ENCODE peak calls at places on chromosomes 7 and 10, in eight cellular contexts. One of them, this sample, is unnamed.

GRCh38 chr10:2744547-2745212 is 322.7 kb upstream of the PFKP start:
- DNase-seq in T-helper 1 cell: no peak
- DNase-seq in activated gamma-delta T cell treated with anti-CD3 and anti-CD28 coated beads, Interleukin-2, amount 50 U/mL, for 16 hours: no peak
- DNase-seq in fibroblast of mammary gland: no peak
- DNase-seq in left ventricle myocardium inferior: no peak
- DNase-seq in EH: no peak
- DNase-seq in kidney tubule cell: no peak
- DNase-seq in stimulated activated CD4-positive, alpha-beta T cell treated with anti-CD3 and anti-CD28 coated beads, Interleukin-4, amount 100 ng/mL, for 24 hours: no peak
- DNase-seq in this sample: no peak

GRCh38 chr7:51045319-51046102 is 262.8 kb upstream of the GRB10 start:
- DNase-seq in fibroblast of mammary gland: peak; percentile 82
- DNase-seq in T-helper 1 cell: no peak
- DNase-seq in kidney tubule cell: peak; percentile 98
- DNase-seq in EH: peak; percentile 90
- DNase-seq in stimulated activated CD4-positive, alpha-beta T cell treated with anti-CD3 and anti-CD28 coated beads, Interleukin-4, amount 100 ng/mL, for 24 hours: no peak
- DNase-seq in left ventricle myocardium inferior: no peak
- DNase-seq in activated gamma-delta T cell treated with anti-CD3 and anti-CD28 coated beads, Interleukin-2, amount 50 U/mL, for 16 hours: no peak
- DNase-seq in this sample: peak; percentile 89

GRCh38 chr7:140348161-140348849 is 50.0 kb downstream of the SLC37A3 start:
- DNase-seq in fibroblast of mammary gland: peak; percentile 79
- DNase-seq in kidney tubule cell: no peak
- DNase-seq in left ventricle myocardium inferior: no peak
- DNase-seq in EH: peak; percentile 78
- DNase-seq in T-helper 1 cell: no peak
- DNase-seq in activated gamma-delta T cell treated with anti-CD3 and anti-CD28 coated beads, Interleukin-2, amount 50 U/mL, for 16 hours: no peak
- DNase-seq in stimulated activated CD4-positive, alpha-beta T cell treated with anti-CD3 and anti-CD28 coated beads, Interleukin-4, amount 100 ng/mL, for 24 hours: no peak
- DNase-seq in this sample: peak; percentile 5

GRCh38 chr7:52482076-52482475 is 553.4 kb upstream of the POM121L12 start:
- DNase-seq in fibroblast of mammary gland: no peak
- DNase-seq in EH: no peak
- DNase-seq in T-helper 1 cell: no peak
- DNase-seq in stimulated activated CD4-positive, alpha-beta T cell treated with anti-CD3 and anti-CD28 coated beads, Interleukin-4, amount 100 ng/mL, for 24 hours: no peak
- DNase-seq in activated gamma-delta T cell treated with anti-CD3 and anti-CD28 coated beads, Interleukin-2, amount 50 U/mL, for 16 hours: no peak
- DNase-seq in left ventricle myocardium inferior: no peak
- DNase-seq in kidney tubule cell: no peak
- DNase-seq in this sample: no peak

GRCh38 chr7:84076219-84076618 is 118.4 kb downstream of the SEMA3A start:
- DNase-seq in activated gamma-delta T cell treated with anti-CD3 and anti-CD28 coated beads, Interleukin-2, amount 50 U/mL, for 16 hours: no peak
- DNase-seq in EH: no peak
- DNase-seq in left ventricle myocardium inferior: no peak
- DNase-seq in fibroblast of mammary gland: no peak
- DNase-seq in kidney tubule cell: no peak
- DNase-seq in T-helper 1 cell: no peak
- DNase-seq in stimulated activated CD4-positive, alpha-beta T cell treated with anti-CD3 and anti-CD28 coated beads, Interleukin-4, amount 100 ng/mL, for 24 hours: no peak
- DNase-seq in this sample: no peak

GRCh38 chr10:1739751-1740150 is 2.4 kb upstream of the ADARB2 start:
- DNase-seq in EH: no peak
- DNase-seq in stimulated activated CD4-positive, alpha-beta T cell treated with anti-CD3 and anti-CD28 coated beads, Interleukin-4, amount 100 ng/mL, for 24 hours: no peak
- DNase-seq in left ventricle myocardium inferior: no peak
- DNase-seq in fibroblast of mammary gland: no peak
- DNase-seq in activated gamma-delta T cell treated with anti-CD3 and anti-CD28 coated beads, Interleukin-2, amount 50 U/mL, for 16 hours: no peak
- DNase-seq in T-helper 1 cell: no peak
- DNase-seq in kidney tubule cell: no peak
- DNase-seq in this sample: no peak

GRCh38 chr10:107159871-107160270 is 4.6 kb downstream of the SORCS1 start:
- DNase-seq in left ventricle myocardium inferior: no peak
- DNase-seq in EH: no peak
- DNase-seq in fibroblast of mammary gland: no peak
- DNase-seq in T-helper 1 cell: no peak
- DNase-seq in stimulated activated CD4-positive, alpha-beta T cell treated with anti-CD3 and anti-CD28 coated beads, Interleukin-4, amount 100 ng/mL, for 24 hours: no peak
- DNase-seq in kidney tubule cell: no peak
- DNase-seq in activated gamma-delta T cell treated with anti-CD3 and anti-CD28 coated beads, Interleukin-2, amount 50 U/mL, for 16 hours: no peak
- DNase-seq in this sample: no peak

GRCh38 chr10:23343591-23344225 is 889 bp downstream of the C10orf67 start:
- DNase-seq in fibroblast of mammary gland: peak; percentile 40
- DNase-seq in EH: peak; percentile 57
- DNase-seq in activated gamma-delta T cell treated with anti-CD3 and anti-CD28 coated beads, Interleukin-2, amount 50 U/mL, for 16 hours: no peak
- DNase-seq in kidney tubule cell: peak; percentile 80
- DNase-seq in T-helper 1 cell: peak; percentile 38
- DNase-seq in left ventricle myocardium inferior: peak; percentile 70
- DNase-seq in stimulated activated CD4-positive, alpha-beta T cell treated with anti-CD3 and anti-CD28 coated beads, Interleukin-4, amount 100 ng/mL, for 24 hours: peak; percentile 62
- DNase-seq in this sample: peak; percentile 64

GRCh38 chr10:90288403-90288933 is 569.4 kb downstream of the HTR7 start:
- DNase-seq in kidney tubule cell: peak; percentile 39
- DNase-seq in activated gamma-delta T cell treated with anti-CD3 and anti-CD28 coated beads, Interleukin-2, amount 50 U/mL, for 16 hours: no peak
- DNase-seq in EH: peak; percentile 61
- DNase-seq in left ventricle myocardium inferior: no peak
- DNase-seq in stimulated activated CD4-positive, alpha-beta T cell treated with anti-CD3 and anti-CD28 coated beads, Interleukin-4, amount 100 ng/mL, for 24 hours: no peak
- DNase-seq in fibroblast of mammary gland: peak; percentile 57
- DNase-seq in T-helper 1 cell: no peak
- DNase-seq in this sample: peak; percentile 80

GRCh38 chr7:140475747-140476333 is 3.5 kb downstream of the MKRN1 start:
- DNase-seq in stimulated activated CD4-positive, alpha-beta T cell treated with anti-CD3 and anti-CD28 coated beads, Interleukin-4, amount 100 ng/mL, for 24 hours: peak; percentile 57
- DNase-seq in EH: peak; percentile 53
- DNase-seq in T-helper 1 cell: peak; percentile 53
- DNase-seq in fibroblast of mammary gland: peak; percentile 38
- DNase-seq in activated gamma-delta T cell treated with anti-CD3 and anti-CD28 coated beads, Interleukin-2, amount 50 U/mL, for 16 hours: peak; percentile 30
- DNase-seq in left ventricle myocardium inferior: no peak
- DNase-seq in kidney tubule cell: peak; percentile 60
- DNase-seq in this sample: peak; percentile 65

GRCh38 chr10:130221456-130222375 is 85.5 kb downstream of the GLRX3 start:
- DNase-seq in fibroblast of mammary gland: no peak
- DNase-seq in kidney tubule cell: no peak
- DNase-seq in EH: no peak
- DNase-seq in activated gamma-delta T cell treated with anti-CD3 and anti-CD28 coated beads, Interleukin-2, amount 50 U/mL, for 16 hours: no peak
- DNase-seq in stimulated activated CD4-positive, alpha-beta T cell treated with anti-CD3 and anti-CD28 coated beads, Interleukin-4, amount 100 ng/mL, for 24 hours: no peak
- DNase-seq in left ventricle myocardium inferior: no peak
- DNase-seq in T-helper 1 cell: no peak
- DNase-seq in this sample: no peak

GRCh38 chr7:150594817-150595216 is 27.6 kb downstream of the GIMAP4 start:
- DNase-seq in left ventricle myocardium inferior: no peak
- DNase-seq in activated gamma-delta T cell treated with anti-CD3 and anti-CD28 coated beads, Interleukin-2, amount 50 U/mL, for 16 hours: no peak
- DNase-seq in T-helper 1 cell: no peak
- DNase-seq in fibroblast of mammary gland: no peak
- DNase-seq in kidney tubule cell: no peak
- DNase-seq in EH: no peak
- DNase-seq in stimulated activated CD4-positive, alpha-beta T cell treated with anti-CD3 and anti-CD28 coated beads, Interleukin-4, amount 100 ng/mL, for 24 hours: no peak
- DNase-seq in this sample: no peak

GRCh38 chr10:126459878-126460481 is 71.7 kb upstream of the ADAM12 start:
- DNase-seq in fibroblast of mammary gland: peak; percentile 100
- DNase-seq in T-helper 1 cell: no peak
- DNase-seq in kidney tubule cell: peak; percentile 99
- DNase-seq in activated gamma-delta T cell treated with anti-CD3 and anti-CD28 coated beads, Interleukin-2, amount 50 U/mL, for 16 hours: no peak
- DNase-seq in stimulated activated CD4-positive, alpha-beta T cell treated with anti-CD3 and anti-CD28 coated beads, Interleukin-4, amount 100 ng/mL, for 24 hours: no peak
- DNase-seq in left ventricle myocardium inferior: no peak
- DNase-seq in EH: peak; percentile 94
- DNase-seq in this sample: peak; percentile 97

GRCh38 chr10:126247454-126247975 is 140.8 kb downstream of the ADAM12 start:
- DNase-seq in EH: peak; percentile 100
- DNase-seq in stimulated activated CD4-positive, alpha-beta T cell treated with anti-CD3 and anti-CD28 coated beads, Interleukin-4, amount 100 ng/mL, for 24 hours: no peak
- DNase-seq in kidney tubule cell: peak; percentile 97
- DNase-seq in left ventricle myocardium inferior: peak; percentile 63
- DNase-seq in activated gamma-delta T cell treated with anti-CD3 and anti-CD28 coated beads, Interleukin-2, amount 50 U/mL, for 16 hours: no peak
- DNase-seq in T-helper 1 cell: no peak
- DNase-seq in fibroblast of mammary gland: peak; percentile 100
- DNase-seq in this sample: peak; percentile 99

GRCh38 chr10:79446451-79447020 is 1.1 kb upstream of the ZCCHC24 start:
- DNase-seq in left ventricle myocardium inferior: peak; percentile 78
- DNase-seq in kidney tubule cell: peak; percentile 54
- DNase-seq in activated gamma-delta T cell treated with anti-CD3 and anti-CD28 coated beads, Interleukin-2, amount 50 U/mL, for 16 hours: no peak
- DNase-seq in stimulated activated CD4-positive, alpha-beta T cell treated with anti-CD3 and anti-CD28 coated beads, Interleukin-4, amount 100 ng/mL, for 24 hours: no peak
- DNase-seq in T-helper 1 cell: peak; percentile 17
- DNase-seq in fibroblast of mammary gland: peak; percentile 48
- DNase-seq in EH: peak; percentile 53
- DNase-seq in this sample: no peak

GRCh38 chr10:17122052-17122451 is 7.6 kb downstream of the CUBN start:
- DNase-seq in activated gamma-delta T cell treated with anti-CD3 and anti-CD28 coated beads, Interleukin-2, amount 50 U/mL, for 16 hours: no peak
- DNase-seq in stimulated activated CD4-positive, alpha-beta T cell treated with anti-CD3 and anti-CD28 coated beads, Interleukin-4, amount 100 ng/mL, for 24 hours: no peak
- DNase-seq in kidney tubule cell: peak; percentile 55
- DNase-seq in left ventricle myocardium inferior: no peak
- DNase-seq in fibroblast of mammary gland: no peak
- DNase-seq in EH: peak; percentile 44
- DNase-seq in T-helper 1 cell: no peak
- DNase-seq in this sample: no peak

GRCh38 chr10:451021-451471 is 238.4 kb downstream of the DIP2C start:
- DNase-seq in fibroblast of mammary gland: no peak
- DNase-seq in left ventricle myocardium inferior: no peak
- DNase-seq in T-helper 1 cell: peak; percentile 60
- DNase-seq in stimulated activated CD4-positive, alpha-beta T cell treated with anti-CD3 and anti-CD28 coated beads, Interleukin-4, amount 100 ng/mL, for 24 hours: peak; percentile 57
- DNase-seq in kidney tubule cell: peak; percentile 17
- DNase-seq in activated gamma-delta T cell treated with anti-CD3 and anti-CD28 coated beads, Interleukin-2, amount 50 U/mL, for 16 hours: peak; percentile 45
- DNase-seq in EH: no peak
- DNase-seq in this sample: no peak

GRCh38 chr7:98802088-98802780 is 67.6 kb downstream of the TMEM130 start:
- DNase-seq in kidney tubule cell: peak; percentile 94
- DNase-seq in EH: peak; percentile 34
- DNase-seq in activated gamma-delta T cell treated with anti-CD3 and anti-CD28 coated beads, Interleukin-2, amount 50 U/mL, for 16 hours: no peak
- DNase-seq in left ventricle myocardium inferior: peak; percentile 19
- DNase-seq in fibroblast of mammary gland: peak; percentile 72
- DNase-seq in stimulated activated CD4-positive, alpha-beta T cell treated with anti-CD3 and anti-CD28 coated beads, Interleukin-4, amount 100 ng/mL, for 24 hours: no peak
- DNase-seq in T-helper 1 cell: no peak
- DNase-seq in this sample: no peak

GRCh38 chr7:132755538-132756481 is 179.5 kb upstream of the PLXNA4 start:
- DNase-seq in fibroblast of mammary gland: no peak
- DNase-seq in left ventricle myocardium inferior: no peak
- DNase-seq in stimulated activated CD4-positive, alpha-beta T cell treated with anti-CD3 and anti-CD28 coated beads, Interleukin-4, amount 100 ng/mL, for 24 hours: no peak
- DNase-seq in kidney tubule cell: peak; percentile 22
- DNase-seq in EH: peak; percentile 36
- DNase-seq in activated gamma-delta T cell treated with anti-CD3 and anti-CD28 coated beads, Interleukin-2, amount 50 U/mL, for 16 hours: no peak
- DNase-seq in T-helper 1 cell: no peak
- DNase-seq in this sample: no peak

GRCh38 chr10:92238586-92239098 is 52.2 kb downstream of the CPEB3 start:
- DNase-seq in activated gamma-delta T cell treated with anti-CD3 and anti-CD28 coated beads, Interleukin-2, amount 50 U/mL, for 16 hours: no peak
- DNase-seq in fibroblast of mammary gland: peak; percentile 70
- DNase-seq in kidney tubule cell: peak; percentile 87
- DNase-seq in stimulated activated CD4-positive, alpha-beta T cell treated with anti-CD3 and anti-CD28 coated beads, Interleukin-4, amount 100 ng/mL, for 24 hours: no peak
- DNase-seq in left ventricle myocardium inferior: no peak
- DNase-seq in EH: peak; percentile 80
- DNase-seq in T-helper 1 cell: no peak
- DNase-seq in this sample: peak; percentile 84